ENCODE peak calls at places on chromosomes 12 and 14, in six cellular contexts. One of them, this sample, is unnamed.

GRCh38 chr12:100827901-100828520 is 33.4 kb downstream of the ANO4 start:
- DNase-seq in naive thymus-derived CD4-positive, alpha-beta T cell: no peak
- DNase-seq in pancreas: no peak
- DNase-seq in aorta: no peak
- DNase-seq in cardiac muscle cell: peak; percentile 67
- DNase-seq in OCI-LY7: peak; percentile 35
- DNase-seq in this sample: no peak

GRCh38 chr12:84058136-84058535 is 854.5 kb downstream of the SLC6A15 start:
- DNase-seq in pancreas: no peak
- DNase-seq in OCI-LY7: no peak
- DNase-seq in cardiac muscle cell: peak; percentile 3
- DNase-seq in naive thymus-derived CD4-positive, alpha-beta T cell: no peak
- DNase-seq in aorta: no peak
- DNase-seq in this sample: no peak

GRCh38 chr14:53842938-53843337 is 113.7 kb downstream of the BMP4 start:
- DNase-seq in cardiac muscle cell: peak; percentile 96
- DNase-seq in OCI-LY7: no peak
- DNase-seq in pancreas: no peak
- DNase-seq in aorta: no peak
- DNase-seq in naive thymus-derived CD4-positive, alpha-beta T cell: no peak
- DNase-seq in this sample: no peak

GRCh38 chr12:127640181-127640886 is 626.6 kb upstream of the TMEM132C start:
- DNase-seq in pancreas: no peak
- DNase-seq in OCI-LY7: no peak
- DNase-seq in aorta: peak; percentile 70
- DNase-seq in cardiac muscle cell: no peak
- DNase-seq in naive thymus-derived CD4-positive, alpha-beta T cell: no peak
- DNase-seq in this sample: no peak

GRCh38 chr12:93664573-93665138 is 12.5 kb upstream of the CRADD start:
- DNase-seq in pancreas: no peak
- DNase-seq in cardiac muscle cell: no peak
- DNase-seq in aorta: no peak
- DNase-seq in naive thymus-derived CD4-positive, alpha-beta T cell: no peak
- DNase-seq in OCI-LY7: no peak
- DNase-seq in this sample: no peak

GRCh38 chr14:102527255-102528232 is 18.0 kb upstream of the ANKRD9 start:
- DNase-seq in aorta: no peak
- DNase-seq in OCI-LY7: no peak
- DNase-seq in cardiac muscle cell: no peak
- DNase-seq in pancreas: peak; percentile 54
- DNase-seq in naive thymus-derived CD4-positive, alpha-beta T cell: no peak
- DNase-seq in this sample: no peak

GRCh38 chr12:32532415-32532814 is 133.1 kb downstream of the FGD4 start:
- DNase-seq in naive thymus-derived CD4-positive, alpha-beta T cell: no peak
- DNase-seq in OCI-LY7: no peak
- DNase-seq in cardiac muscle cell: no peak
- DNase-seq in aorta: no peak
- DNase-seq in pancreas: no peak
- DNase-seq in this sample: no peak

GRCh38 chr12:132717531-132718387 is 7.1 kb downstream of the PGAM5 start:
- DNase-seq in aorta: no peak
- DNase-seq in OCI-LY7: no peak
- DNase-seq in cardiac muscle cell: no peak
- DNase-seq in pancreas: peak; percentile 79
- DNase-seq in naive thymus-derived CD4-positive, alpha-beta T cell: no peak
- DNase-seq in this sample: no peak

GRCh38 chr14:90578283-90578985 is 181.6 kb downstream of the CALM1 start:
- DNase-seq in OCI-LY7: no peak
- DNase-seq in pancreas: peak; percentile 60
- DNase-seq in cardiac muscle cell: no peak
- DNase-seq in naive thymus-derived CD4-positive, alpha-beta T cell: no peak
- DNase-seq in aorta: no peak
- DNase-seq in this sample: peak; percentile 72

GRCh38 chr12:105301696-105302095 is 28.8 kb upstream of the C12orf75 start:
- DNase-seq in aorta: no peak
- DNase-seq in pancreas: no peak
- DNase-seq in cardiac muscle cell: no peak
- DNase-seq in OCI-LY7: no peak
- DNase-seq in naive thymus-derived CD4-positive, alpha-beta T cell: no peak
- DNase-seq in this sample: no peak

GRCh38 chr12:71160585-71160984 is 2.8 kb upstream of the TSPAN8 start:
- DNase-seq in OCI-LY7: no peak
- DNase-seq in aorta: no peak
- DNase-seq in pancreas: no peak
- DNase-seq in cardiac muscle cell: peak; percentile 30
- DNase-seq in naive thymus-derived CD4-positive, alpha-beta T cell: no peak
- DNase-seq in this sample: no peak

GRCh38 chr14:80393766-80394165 is 182.5 kb upstream of the DIO2 start:
- DNase-seq in naive thymus-derived CD4-positive, alpha-beta T cell: no peak
- DNase-seq in aorta: no peak
- DNase-seq in OCI-LY7: no peak
- DNase-seq in pancreas: no peak
- DNase-seq in cardiac muscle cell: no peak
- DNase-seq in this sample: no peak

GRCh38 chr12:96427269-96427729 is 27.1 kb upstream of the CDK17 start:
- DNase-seq in naive thymus-derived CD4-positive, alpha-beta T cell: no peak
- DNase-seq in OCI-LY7: no peak
- DNase-seq in aorta: peak; percentile 67
- DNase-seq in pancreas: no peak
- DNase-seq in cardiac muscle cell: peak; percentile 100
- DNase-seq in this sample: peak; percentile 80

GRCh38 chr14:91246051-91246852 is 1.7 kb upstream of the GPR68 start:
- DNase-seq in naive thymus-derived CD4-positive, alpha-beta T cell: peak; percentile 89
- DNase-seq in cardiac muscle cell: no peak
- DNase-seq in OCI-LY7: no peak
- DNase-seq in aorta: no peak
- DNase-seq in pancreas: no peak
- DNase-seq in this sample: no peak

GRCh38 chr12:6819069-6820030 is 2.3 kb upstream of the GPR162 start:
- DNase-seq in OCI-LY7: no peak
- DNase-seq in aorta: peak; percentile 43
- DNase-seq in naive thymus-derived CD4-positive, alpha-beta T cell: no peak
- DNase-seq in pancreas: no peak
- DNase-seq in cardiac muscle cell: no peak
- DNase-seq in this sample: no peak

GRCh38 chr12:124294686-124295315 is at the start of gene RFLNA:
- DNase-seq in pancreas: no peak
- DNase-seq in aorta: peak; percentile 47
- DNase-seq in cardiac muscle cell: peak; percentile 45
- DNase-seq in OCI-LY7: no peak
- DNase-seq in naive thymus-derived CD4-positive, alpha-beta T cell: no peak
- DNase-seq in this sample: no peak

GRCh38 chr14:105486974-105487448 is 325 bp downstream of the CRIP1 start:
- DNase-seq in naive thymus-derived CD4-positive, alpha-beta T cell: no peak
- DNase-seq in pancreas: no peak
- DNase-seq in OCI-LY7: no peak
- DNase-seq in aorta: peak; percentile 85
- DNase-seq in cardiac muscle cell: no peak
- DNase-seq in this sample: peak; percentile 86

GRCh38 chr14:58395815-58396626 is at the start of gene TOMM20L:
- DNase-seq in OCI-LY7: peak; percentile 70
- DNase-seq in pancreas: peak; percentile 89
- DNase-seq in cardiac muscle cell: peak; percentile 78
- DNase-seq in naive thymus-derived CD4-positive, alpha-beta T cell: peak; percentile 69
- DNase-seq in aorta: peak; percentile 82
- DNase-seq in this sample: peak; percentile 81

GRCh38 chr12:45351921-45352670 is 136.2 kb downstream of the ANO6 start:
- DNase-seq in aorta: no peak
- DNase-seq in cardiac muscle cell: no peak
- DNase-seq in pancreas: no peak
- DNase-seq in naive thymus-derived CD4-positive, alpha-beta T cell: no peak
- DNase-seq in OCI-LY7: no peak
- DNase-seq in this sample: no peak

GRCh38 chr12:52969828-52970569 is 21.1 kb downstream of the KRT18 start:
- DNase-seq in naive thymus-derived CD4-positive, alpha-beta T cell: no peak
- DNase-seq in OCI-LY7: no peak
- DNase-seq in aorta: no peak
- DNase-seq in cardiac muscle cell: no peak
- DNase-seq in pancreas: peak; percentile 82
- DNase-seq in this sample: no peak

GRCh38 chr12:113424915-113425823 is 3.0 kb downstream of the SDSL start:
- DNase-seq in aorta: peak; percentile 73
- DNase-seq in pancreas: no peak
- DNase-seq in OCI-LY7: peak; percentile 50
- DNase-seq in naive thymus-derived CD4-positive, alpha-beta T cell: peak; percentile 36
- DNase-seq in cardiac muscle cell: peak; percentile 75
- DNase-seq in this sample: peak; percentile 29

GRCh38 chr14:99035712-99036593 is 236.0 kb downstream of the BCL11B start:
- DNase-seq in cardiac muscle cell: peak; percentile 95
- DNase-seq in aorta: peak; percentile 97
- DNase-seq in OCI-LY7: no peak
- DNase-seq in pancreas: no peak
- DNase-seq in naive thymus-derived CD4-positive, alpha-beta T cell: no peak
- DNase-seq in this sample: peak; percentile 80

GRCh38 chr14:23095196-23096108 is at the start of gene C14orf119:
- DNase-seq in OCI-LY7: peak; percentile 100
- DNase-seq in pancreas: no peak
- DNase-seq in cardiac muscle cell: peak; percentile 100
- DNase-seq in aorta: peak; percentile 100
- DNase-seq in naive thymus-derived CD4-positive, alpha-beta T cell: peak; percentile 100
- DNase-seq in this sample: peak; percentile 34

GRCh38 chr12:13135336-13136178 is 32.1 kb upstream of the GSG1 start:
- DNase-seq in aorta: peak; percentile 60
- DNase-seq in cardiac muscle cell: peak; percentile 86
- DNase-seq in OCI-LY7: no peak
- DNase-seq in pancreas: no peak
- DNase-seq in naive thymus-derived CD4-positive, alpha-beta T cell: no peak
- DNase-seq in this sample: no peak

GRCh38 chr12:128111951-128112350 is 155.0 kb upstream of the TMEM132C start:
- DNase-seq in OCI-LY7: no peak
- DNase-seq in naive thymus-derived CD4-positive, alpha-beta T cell: no peak
- DNase-seq in aorta: no peak
- DNase-seq in cardiac muscle cell: no peak
- DNase-seq in pancreas: no peak
- DNase-seq in this sample: no peak

GRCh38 chr12:6534158-6534913 is at the start of gene GAPDH:
- DNase-seq in aorta: peak; percentile 97
- DNase-seq in cardiac muscle cell: peak; percentile 98
- DNase-seq in OCI-LY7: peak; percentile 99
- DNase-seq in pancreas: peak; percentile 96
- DNase-seq in naive thymus-derived CD4-positive, alpha-beta T cell: peak; percentile 84
- DNase-seq in this sample: peak; percentile 93

GRCh38 chr12:56163533-56164344 is 5.6 kb downstream of the MYL6 start:
- DNase-seq in pancreas: peak; percentile 53
- DNase-seq in aorta: peak; percentile 44
- DNase-seq in naive thymus-derived CD4-positive, alpha-beta T cell: no peak
- DNase-seq in OCI-LY7: no peak
- DNase-seq in cardiac muscle cell: no peak
- DNase-seq in this sample: no peak

GRCh38 chr12:49043856-49044258 is 16.7 kb downstream of the KMT2D start:
- DNase-seq in cardiac muscle cell: peak; percentile 62
- DNase-seq in OCI-LY7: peak; percentile 70
- DNase-seq in pancreas: no peak
- DNase-seq in aorta: peak; percentile 82
- DNase-seq in naive thymus-derived CD4-positive, alpha-beta T cell: peak; percentile 75
- DNase-seq in this sample: peak; percentile 73

GRCh38 chr12:78473136-78473535 is 391.4 kb upstream of the SYT1 start:
- DNase-seq in cardiac muscle cell: peak; percentile 32
- DNase-seq in pancreas: no peak
- DNase-seq in OCI-LY7: no peak
- DNase-seq in naive thymus-derived CD4-positive, alpha-beta T cell: no peak
- DNase-seq in aorta: no peak
- DNase-seq in this sample: no peak

DNA sequence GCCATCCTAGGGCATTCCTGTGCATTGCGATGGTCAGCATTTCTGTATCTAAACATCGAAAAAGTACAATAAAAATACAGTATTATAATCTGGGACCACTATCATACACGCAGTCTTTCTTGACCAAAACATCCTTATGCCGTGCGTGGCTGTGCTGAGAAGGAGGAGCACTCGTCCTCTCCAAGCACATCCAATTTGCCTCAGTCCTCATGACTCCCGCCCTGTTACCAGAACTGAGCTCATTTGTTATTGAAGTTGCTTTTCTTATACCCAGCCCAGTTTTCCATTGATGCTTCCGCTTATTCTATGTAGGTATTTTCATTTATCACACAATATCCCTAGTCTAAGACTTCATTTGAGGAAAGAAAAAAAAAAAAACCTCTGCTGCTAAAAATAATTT is 237.0 kb upstream of the PLEKHG7 start:
- DNase-seq in cardiac muscle cell: no peak
- DNase-seq in OCI-LY7: peak; percentile 62
- DNase-seq in aorta: no peak
- DNase-seq in naive thymus-derived CD4-positive, alpha-beta T cell: no peak
- DNase-seq in pancreas: no peak
- DNase-seq in this sample: no peak
- H3K4me1 ChIP-seq in cardiac muscle cell: peaks cover 52% of the 10 kb centered on the region
- H3K4me1 ChIP-seq in OCI-LY7: peaks cover 84% of the 10 kb centered on the region
- H3K4me1 ChIP-seq in aorta: no peaks in the 10 kb centered on the region
- H3K4me1 ChIP-seq in naive thymus-derived CD4-positive, alpha-beta T cell: peaks cover 4% of the 10 kb centered on the region
- H3K4me1 ChIP-seq in pancreas: no peaks in the 10 kb centered on the region
- H3K4me1 ChIP-seq in this sample: peaks cover 29% of the 10 kb centered on the region

GRCh38 chr12:108511633-108512540 is 3.2 kb upstream of the FICD start:
- DNase-seq in OCI-LY7: peak; percentile 81
- DNase-seq in naive thymus-derived CD4-positive, alpha-beta T cell: peak; percentile 75
- DNase-seq in pancreas: peak; percentile 71
- DNase-seq in cardiac muscle cell: peak; percentile 76
- DNase-seq in aorta: peak; percentile 74
- DNase-seq in this sample: peak; percentile 39
- H3K4me3 ChIP-seq in OCI-LY7: peak overlapping the region; percentile 44
- H3K4me3 ChIP-seq in naive thymus-derived CD4-positive, alpha-beta T cell: no peak overlapping the region
- H3K4me3 ChIP-seq in pancreas: no peak overlapping the region
- H3K4me3 ChIP-seq in cardiac muscle cell: no peak overlapping the region
- H3K4me3 ChIP-seq in aorta: no peak overlapping the region
- H3K4me3 ChIP-seq in this sample: no peak overlapping the region

GRCh38 chr14:87785868-87786267 is 207.1 kb downstream of the GALC start:
- DNase-seq in naive thymus-derived CD4-positive, alpha-beta T cell: no peak
- DNase-seq in cardiac muscle cell: no peak
- DNase-seq in pancreas: no peak
- DNase-seq in OCI-LY7: no peak
- DNase-seq in aorta: no peak
- DNase-seq in this sample: no peak
- H3K27ac ChIP-seq in naive thymus-derived CD4-positive, alpha-beta T cell: no peak overlapping the region
- H3K27ac ChIP-seq in cardiac muscle cell: no peak overlapping the region
- H3K27ac ChIP-seq in pancreas: no peak overlapping the region
- H3K27ac ChIP-seq in OCI-LY7: no peak overlapping the region
- H3K27ac ChIP-seq in aorta: no peak overlapping the region
- H3K27ac ChIP-seq in this sample: no peak overlapping the region

GRCh38 chr12:88575361-88575959 is 4.8 kb downstream of the KITLG start:
- DNase-seq in naive thymus-derived CD4-positive, alpha-beta T cell: no peak
- DNase-seq in aorta: no peak
- DNase-seq in pancreas: no peak
- DNase-seq in OCI-LY7: no peak
- DNase-seq in cardiac muscle cell: no peak
- DNase-seq in this sample: no peak

GRCh38 chr12:88574278-88574677 is 6.0 kb downstream of the KITLG start:
- DNase-seq in naive thymus-derived CD4-positive, alpha-beta T cell: no peak
- DNase-seq in pancreas: no peak
- DNase-seq in cardiac muscle cell: no peak
- DNase-seq in OCI-LY7: no peak
- DNase-seq in aorta: no peak
- DNase-seq in this sample: no peak

GRCh38 chr12:88570103-88570502 is 10.2 kb downstream of the KITLG start:
- DNase-seq in aorta: no peak
- DNase-seq in OCI-LY7: no peak
- DNase-seq in pancreas: no peak
- DNase-seq in naive thymus-derived CD4-positive, alpha-beta T cell: no peak
- DNase-seq in cardiac muscle cell: peak; percentile 59
- DNase-seq in this sample: no peak

GRCh38 chr12:88572785-88573565 is 7.3 kb downstream of the KITLG start:
- DNase-seq in OCI-LY7: no peak
- DNase-seq in aorta: no peak
- DNase-seq in naive thymus-derived CD4-positive, alpha-beta T cell: no peak
- DNase-seq in pancreas: no peak
- DNase-seq in cardiac muscle cell: no peak
- DNase-seq in this sample: no peak

GRCh38 chr12:88571543-88571942 is 8.7 kb downstream of the KITLG start:
- DNase-seq in cardiac muscle cell: no peak
- DNase-seq in aorta: no peak
- DNase-seq in OCI-LY7: no peak
- DNase-seq in naive thymus-derived CD4-positive, alpha-beta T cell: no peak
- DNase-seq in pancreas: no peak
- DNase-seq in this sample: no peak
- H3K4me1 ChIP-seq in cardiac muscle cell: no peaks in the 10 kb centered on the region
- H3K4me1 ChIP-seq in aorta: no peaks in the 10 kb centered on the region
- H3K4me1 ChIP-seq in OCI-LY7: no peaks in the 10 kb centered on the region
- H3K4me1 ChIP-seq in naive thymus-derived CD4-positive, alpha-beta T cell: no peaks in the 10 kb centered on the region
- H3K4me1 ChIP-seq in pancreas: no peaks in the 10 kb centered on the region
- H3K4me1 ChIP-seq in this sample: peaks cover 85% of the 10 kb centered on the region